ENCODE peak calls at places on chromosomes 16 and 17, in five cellular contexts. One of them, this sample, is unnamed.

GRCh38 chr16:69276143-69277115 is 34.7 kb upstream of the VPS4A start:
- DNase-seq in NT2/D1: no peak
- DNase-seq in endodermal cell: no peak
- DNase-seq in uterus: peak; percentile 71
- DNase-seq in HAP-1: no peak
- DNase-seq in this sample: peak; percentile 60

GRCh38 chr17:32558997-32559650 is 72.3 kb downstream of the CDK5R1 start:
- DNase-seq in HAP-1: no peak
- DNase-seq in uterus: no peak
- DNase-seq in endodermal cell: peak; percentile 26
- DNase-seq in NT2/D1: no peak
- DNase-seq in this sample: no peak

GRCh38 chr16:63614421-63614820 is 1507.4 kb downstream of the CDH11 start:
- DNase-seq in NT2/D1: no peak
- DNase-seq in endodermal cell: no peak
- DNase-seq in HAP-1: no peak
- DNase-seq in uterus: no peak
- DNase-seq in this sample: no peak

GRCh38 chr17:44722254-44722653 is 13.8 kb downstream of the DBF4B start:
- DNase-seq in uterus: no peak
- DNase-seq in endodermal cell: peak; percentile 53
- DNase-seq in HAP-1: no peak
- DNase-seq in NT2/D1: no peak
- DNase-seq in this sample: no peak

GRCh38 chr16:3101841-3102470 is 2.9 kb upstream of the ZSCAN10 start:
- DNase-seq in HAP-1: peak; percentile 87
- DNase-seq in uterus: no peak
- DNase-seq in endodermal cell: peak; percentile 89
- DNase-seq in NT2/D1: peak; percentile 77
- DNase-seq in this sample: no peak

GRCh38 chr16:48064971-48065370 is 90.8 kb downstream of the ABCC12 start:
- DNase-seq in endodermal cell: no peak
- DNase-seq in NT2/D1: no peak
- DNase-seq in HAP-1: no peak
- DNase-seq in uterus: no peak
- DNase-seq in this sample: no peak

GRCh38 chr17:3988297-3989120 is 24.3 kb upstream of the ATP2A3 start:
- DNase-seq in HAP-1: no peak
- DNase-seq in uterus: no peak
- DNase-seq in NT2/D1: no peak
- DNase-seq in endodermal cell: no peak
- DNase-seq in this sample: no peak

GRCh38 chr17:2372180-2372579 is 28.7 kb downstream of the MNT start:
- DNase-seq in endodermal cell: no peak
- DNase-seq in NT2/D1: no peak
- DNase-seq in uterus: no peak
- DNase-seq in HAP-1: no peak
- DNase-seq in this sample: no peak

GRCh38 chr16:10957771-10958486 is 13.6 kb downstream of the CLEC16A start:
- DNase-seq in endodermal cell: no peak
- DNase-seq in NT2/D1: no peak
- DNase-seq in HAP-1: no peak
- DNase-seq in uterus: no peak
- DNase-seq in this sample: no peak

GRCh38 chr16:25006504-25007055 is 8.6 kb downstream of the ARHGAP17 start:
- DNase-seq in endodermal cell: no peak
- DNase-seq in HAP-1: no peak
- DNase-seq in uterus: no peak
- DNase-seq in NT2/D1: no peak
- DNase-seq in this sample: no peak

GRCh38 chr17:3539881-3540540 is 17.6 kb downstream of the TRPV3 start:
- DNase-seq in HAP-1: no peak
- DNase-seq in NT2/D1: no peak
- DNase-seq in endodermal cell: peak; percentile 52
- DNase-seq in uterus: no peak
- DNase-seq in this sample: no peak

GRCh38 chr16:27318399-27319256 is 4.9 kb downstream of the IL4R start:
- DNase-seq in NT2/D1: no peak
- DNase-seq in endodermal cell: peak; percentile 55
- DNase-seq in uterus: peak; percentile 23
- DNase-seq in HAP-1: no peak
- DNase-seq in this sample: no peak

GRCh38 chr16:22018559-22018958 is 10.6 kb downstream of the MOSMO start:
- DNase-seq in NT2/D1: no peak
- DNase-seq in uterus: no peak
- DNase-seq in endodermal cell: no peak
- DNase-seq in HAP-1: no peak
- DNase-seq in this sample: no peak

GRCh38 chr17:75695830-75696271 is 25.4 kb upstream of the ITGB4 start:
- DNase-seq in NT2/D1: no peak
- DNase-seq in uterus: no peak
- DNase-seq in endodermal cell: no peak
- DNase-seq in HAP-1: no peak
- DNase-seq in this sample: no peak

GRCh38 chr17:60970741-60971140 is 293.1 kb downstream of the BCAS3 start:
- DNase-seq in NT2/D1: no peak
- DNase-seq in uterus: no peak
- DNase-seq in HAP-1: no peak
- DNase-seq in endodermal cell: no peak
- DNase-seq in this sample: no peak

GRCh38 chr17:4480929-4481898 is 17.5 kb upstream of the SPNS2 start:
- DNase-seq in uterus: no peak
- DNase-seq in endodermal cell: no peak
- DNase-seq in HAP-1: no peak
- DNase-seq in NT2/D1: no peak
- DNase-seq in this sample: no peak

GRCh38 chr17:21475555-21475954 is 99.4 kb downstream of the KCNJ12 start:
- DNase-seq in endodermal cell: peak; percentile 72
- DNase-seq in NT2/D1: no peak
- DNase-seq in uterus: no peak
- DNase-seq in HAP-1: no peak
- DNase-seq in this sample: no peak

GRCh38 chr17:38577645-38578173 is 28.0 kb downstream of the SRCIN1 start:
- DNase-seq in uterus: no peak
- DNase-seq in endodermal cell: no peak
- DNase-seq in HAP-1: no peak
- DNase-seq in NT2/D1: no peak
- DNase-seq in this sample: no peak

GRCh38 chr17:38577244-38577643 is 28.5 kb downstream of the SRCIN1 start:
- DNase-seq in endodermal cell: no peak
- DNase-seq in HAP-1: no peak
- DNase-seq in uterus: no peak
- DNase-seq in NT2/D1: no peak
- DNase-seq in this sample: no peak

GRCh38 chr17:38579934-38580333 is 25.8 kb downstream of the SRCIN1 start:
- DNase-seq in endodermal cell: peak; percentile 94
- DNase-seq in NT2/D1: no peak
- DNase-seq in HAP-1: peak; percentile 75
- DNase-seq in uterus: no peak
- DNase-seq in this sample: no peak

GRCh38 chr17:38578229-38578628 is 27.5 kb downstream of the SRCIN1 start:
- DNase-seq in endodermal cell: peak; percentile 90
- DNase-seq in uterus: no peak
- DNase-seq in NT2/D1: peak; percentile 62
- DNase-seq in HAP-1: peak; percentile 49
- DNase-seq in this sample: no peak

GRCh38 chr17:38578641-38579480 is 26.9 kb downstream of the SRCIN1 start:
- DNase-seq in NT2/D1: no peak
- DNase-seq in endodermal cell: no peak
- DNase-seq in HAP-1: no peak
- DNase-seq in uterus: no peak
- DNase-seq in this sample: no peak
- H3K27me3 ChIP-seq in NT2/D1: peaks cover 47% of the 10 kb centered on the region
- H3K27me3 ChIP-seq in endodermal cell: peaks cover 69% of the 10 kb centered on the region
- H3K27me3 ChIP-seq in HAP-1: peaks cover 34% of the 10 kb centered on the region
- H3K27me3 ChIP-seq in uterus: peaks cover 19% of the 10 kb centered on the region
- H3K27me3 ChIP-seq in this sample: peaks cover 68% of the 10 kb centered on the region

DNA sequence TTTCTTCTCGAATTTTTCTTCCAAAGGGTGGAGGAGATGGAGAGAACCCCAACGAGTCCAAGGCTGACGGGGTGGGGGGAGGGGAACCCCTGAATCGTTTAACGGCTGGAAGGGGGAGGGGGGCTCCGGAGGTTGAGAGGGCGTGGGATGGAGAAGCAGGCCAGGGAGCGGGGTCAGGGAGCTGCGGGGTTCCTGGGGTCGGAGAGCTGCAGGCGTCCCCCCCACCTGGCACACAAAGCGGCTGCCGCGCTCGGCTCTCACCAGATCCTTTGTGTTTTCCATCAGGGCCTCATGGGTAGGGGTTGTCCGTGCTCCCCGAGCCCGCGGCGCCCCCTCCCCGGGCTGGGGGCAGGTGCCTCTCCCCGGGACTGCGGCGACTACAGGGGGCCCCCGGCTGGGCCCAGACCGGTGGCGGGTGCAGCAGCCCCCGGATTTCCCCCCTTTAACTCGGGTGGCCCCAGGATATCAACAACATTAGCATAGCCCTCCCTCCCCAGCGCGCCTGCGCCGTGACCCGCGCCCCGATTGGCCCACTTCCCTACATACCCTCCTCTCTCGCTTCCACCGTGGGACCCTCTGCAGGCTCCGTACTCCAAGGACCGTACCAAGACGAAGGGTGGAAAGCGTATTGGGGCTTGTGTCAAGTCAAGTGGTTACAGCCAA is at the start of gene MBTD1:
- DNase-seq in HAP-1: peak; percentile 97
- DNase-seq in NT2/D1: peak; percentile 88
- DNase-seq in endodermal cell: peak; percentile 99
- DNase-seq in uterus: peak; percentile 94
- DNase-seq in this sample: peak; percentile 99
- H3K4me1 ChIP-seq in HAP-1: peaks cover 13% of the 10 kb centered on the region
- H3K4me1 ChIP-seq in NT2/D1: no peaks in the 10 kb centered on the region
- H3K4me1 ChIP-seq in endodermal cell: no peaks in the 10 kb centered on the region
- H3K4me1 ChIP-seq in uterus: no peaks in the 10 kb centered on the region
- H3K4me1 ChIP-seq in this sample: peaks cover 22% of the 10 kb centered on the region

GRCh38 chr17:78039581-78039980 is 81.1 kb downstream of the TNRC6C start:
- DNase-seq in endodermal cell: no peak
- DNase-seq in NT2/D1: no peak
- DNase-seq in HAP-1: no peak
- DNase-seq in uterus: no peak
- DNase-seq in this sample: no peak

GRCh38 chr17:78038748-78039288 is 80.3 kb downstream of the TNRC6C start:
- DNase-seq in HAP-1: no peak
- DNase-seq in uterus: no peak
- DNase-seq in NT2/D1: no peak
- DNase-seq in endodermal cell: no peak
- DNase-seq in this sample: no peak

GRCh38 chr17:78041401-78042179 is 83.1 kb downstream of the TNRC6C start:
- DNase-seq in HAP-1: no peak
- DNase-seq in uterus: no peak
- DNase-seq in NT2/D1: no peak
- DNase-seq in endodermal cell: no peak
- DNase-seq in this sample: no peak

GRCh38 chr17:78042542-78042941 is 84.0 kb downstream of the TNRC6C start:
- DNase-seq in endodermal cell: no peak
- DNase-seq in NT2/D1: no peak
- DNase-seq in HAP-1: no peak
- DNase-seq in uterus: no peak
- DNase-seq in this sample: no peak

GRCh38 chr17:78040561-78041400 is 82.3 kb downstream of the TNRC6C start:
- DNase-seq in HAP-1: no peak
- DNase-seq in NT2/D1: no peak
- DNase-seq in uterus: peak; percentile 50
- DNase-seq in endodermal cell: peak; percentile 75
- DNase-seq in this sample: peak; percentile 84
- H3K4me3 ChIP-seq in HAP-1: no peak overlapping the region
- H3K4me3 ChIP-seq in NT2/D1: no peak overlapping the region
- H3K4me3 ChIP-seq in uterus: peak overlapping the region; percentile 46
- H3K4me3 ChIP-seq in endodermal cell: no peak overlapping the region
- H3K4me3 ChIP-seq in this sample: peak overlapping the region; percentile 46

DNA sequence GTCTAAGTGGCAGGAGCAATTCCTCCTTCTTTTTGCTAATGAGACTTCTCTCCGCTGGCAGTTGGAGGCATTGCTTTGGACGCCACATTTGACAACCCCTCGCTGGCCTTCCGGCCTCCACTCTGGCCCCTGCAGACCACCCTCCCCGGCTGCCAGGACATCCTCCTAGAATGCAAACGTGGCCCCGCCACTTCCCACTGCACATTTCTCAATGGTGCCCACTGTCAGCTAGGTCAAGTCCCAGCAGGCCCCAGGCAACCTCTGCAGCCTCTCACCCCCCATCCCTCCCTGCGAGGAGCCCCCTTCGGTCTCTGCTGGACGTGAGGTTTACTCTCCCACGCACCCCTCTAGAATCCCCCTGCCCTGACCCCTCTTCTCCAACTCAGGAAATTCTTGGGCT is 250.3 kb downstream of the FOXL1 start:
- DNase-seq in uterus: no peak
- DNase-seq in HAP-1: no peak
- DNase-seq in NT2/D1: no peak
- DNase-seq in endodermal cell: no peak
- DNase-seq in this sample: no peak
- H3K27me3 ChIP-seq in uterus: peaks cover 5% of the 10 kb centered on the region
- H3K27me3 ChIP-seq in HAP-1: peaks cover 15% of the 10 kb centered on the region
- H3K27me3 ChIP-seq in NT2/D1: peaks cover 51% of the 10 kb centered on the region
- H3K27me3 ChIP-seq in endodermal cell: no peaks in the 10 kb centered on the region
- H3K27me3 ChIP-seq in this sample: no peaks in the 10 kb centered on the region

DNA sequence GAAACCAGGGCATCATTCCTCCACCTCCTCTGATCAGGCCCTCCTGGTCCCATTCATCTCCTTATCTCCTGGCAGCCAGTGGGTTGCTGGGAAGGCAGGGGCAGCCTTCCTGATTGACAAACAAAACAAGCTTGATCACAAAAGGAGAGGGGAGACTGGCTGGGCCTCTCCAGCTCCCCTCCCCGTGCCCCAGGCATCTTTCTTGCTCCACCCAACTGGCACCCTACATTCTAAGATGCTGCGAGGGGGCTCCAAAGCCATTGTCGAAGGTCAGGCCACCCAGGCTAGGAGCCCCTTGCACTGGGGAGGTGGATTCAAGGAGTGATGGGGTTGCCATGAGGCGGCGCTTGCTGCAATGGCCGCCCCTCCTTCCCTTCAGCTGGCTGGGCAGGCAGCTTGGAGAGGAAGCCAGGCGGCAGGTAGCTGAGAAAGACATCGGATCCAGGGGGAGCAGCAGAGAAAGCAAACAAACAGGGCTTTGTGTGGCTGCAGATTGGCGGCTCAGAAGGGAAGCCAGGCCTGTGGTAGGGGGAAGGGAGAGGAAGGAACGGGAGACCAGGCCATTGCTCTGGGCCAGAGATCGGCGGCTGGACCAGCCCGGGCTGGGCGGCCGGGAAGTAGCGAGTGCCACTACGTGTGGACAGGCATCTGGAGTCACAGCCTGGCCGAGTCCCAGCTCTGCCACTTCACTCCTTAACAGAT is 12.1 kb downstream of the RAI1 start:
- DNase-seq in endodermal cell: peak; percentile 92
- DNase-seq in HAP-1: peak; percentile 79
- DNase-seq in uterus: peak; percentile 46
- DNase-seq in NT2/D1: no peak
- DNase-seq in this sample: peak; percentile 63
- H3K4me1 ChIP-seq in endodermal cell: peaks cover 34% of the 10 kb centered on the region
- H3K4me1 ChIP-seq in HAP-1: peaks cover 37% of the 10 kb centered on the region
- H3K4me1 ChIP-seq in uterus: peaks cover 37% of the 10 kb centered on the region
- H3K4me1 ChIP-seq in NT2/D1: peaks cover 16% of the 10 kb centered on the region
- H3K4me1 ChIP-seq in this sample: peaks cover 83% of the 10 kb centered on the region

DNA sequence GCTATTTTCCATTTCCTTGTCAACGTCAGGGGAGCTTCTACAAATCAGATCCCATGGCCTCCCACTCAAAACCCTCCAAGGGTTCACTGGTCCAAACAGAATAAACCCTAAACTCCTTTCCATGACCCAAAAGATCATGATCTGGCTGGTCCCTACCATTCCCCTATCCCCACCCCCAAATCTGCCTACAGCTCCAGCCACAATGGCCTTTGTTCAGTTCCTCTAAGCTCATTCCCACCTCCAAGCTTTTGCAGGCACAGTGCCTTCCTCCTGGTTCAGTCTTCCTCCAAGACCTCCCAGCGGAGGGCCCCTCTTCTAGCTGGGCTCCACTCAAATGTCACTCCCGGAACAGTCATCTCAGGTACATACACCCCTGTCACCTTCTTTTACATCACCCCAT is 2.0 kb downstream of the GPRC5B start:
- DNase-seq in HAP-1: peak; percentile 55
- DNase-seq in endodermal cell: peak; percentile 79
- DNase-seq in NT2/D1: no peak
- DNase-seq in uterus: no peak
- DNase-seq in this sample: no peak
- H3K4me3 ChIP-seq in HAP-1: peak overlapping the region; percentile 66
- H3K4me3 ChIP-seq in endodermal cell: peak overlapping the region; percentile 86
- H3K4me3 ChIP-seq in NT2/D1: peak overlapping the region; percentile 85
- H3K4me3 ChIP-seq in uterus: peak overlapping the region; percentile 81
- H3K4me3 ChIP-seq in this sample: no peak overlapping the region